ENCODE peak calls at places on chromosomes 7 and 10, in six cellular contexts. B is COLO829, C is fibroblast of pulmonary artery, K is retina, U is EH, Z is cardiac muscle cell. V is an unnamed sample.

GRCh38 chr10:14665304-14665703 is 109.4 kb downstream of the FAM107B start:
- DNase-seq in B (no peak), U (peak), C (peak), K (no peak), Z (peak), V (no peak)

GRCh38 chr7:129975309-129975708 is 22.5 kb upstream of the UBE2H start:
- DNase-seq in U (no peak), K (no peak), C (no peak), B (no peak), Z (no peak), V (no peak)

GRCh38 chr10:128468462-128468861 is 342.2 kb upstream of the MKI67 start:
- DNase-seq in C (no peak), B (no peak), Z (no peak), U (no peak), K (no peak), V (no peak)

GRCh38 chr7:135121868-135122267 is 26.0 kb upstream of the TMEM140 start:
- DNase-seq in U (peak), Z (no peak), B (no peak), C (no peak), K (no peak), V (peak)

GRCh38 chr10:35565602-35566061 is 39.5 kb upstream of the GJD4 start:
- DNase-seq in B (no peak), C (peak), K (no peak), U (no peak), Z (peak), V (no peak)

GRCh38 chr7:6705959-6706665 is 635 bp downstream of the ZNF12 start:
- DNase-seq in K (peak), U (peak), Z (peak), C (peak), B (peak), V (peak)

GRCh38 chr10:70404036-70404905 is at the start of gene EIF4EBP2:
- DNase-seq in C (peak), U (peak), Z (peak), B (peak), K (peak), V (peak)

GRCh38 chr10:15141136-15142067 is 27.1 kb downstream of the NMT2 start:
- DNase-seq in C (no peak), K (peak), U (no peak), Z (no peak), B (no peak), V (peak)

GRCh38 chr7:75943864-75944263 is 28.9 kb downstream of the POR start:
- DNase-seq in B (no peak), U (peak), C (peak), K (no peak), Z (no peak), V (no peak)

GRCh38 chr10:75474106-75474505 is 42.7 kb downstream of the LRMDA start:
- DNase-seq in Z (no peak), K (no peak), C (no peak), U (no peak), B (no peak), V (no peak)

GRCh38 chr10:101152316-101152715 is 21.2 kb downstream of the TLX1 start:
- DNase-seq in K (no peak), Z (no peak), C (no peak), U (no peak), B (no peak), V (no peak)

GRCh38 chr10:983951-984705 is 4.1 kb upstream of the GTPBP4 start:
- DNase-seq in Z (no peak), K (no peak), C (no peak), U (peak), B (no peak), V (no peak)

GRCh38 chr7:111012799-111013675 is 77.9 kb upstream of the LRRN3 start:
- DNase-seq in U (no peak), B (no peak), K (no peak), C (no peak), Z (no peak), V (no peak)

V was measured in neural progenitor cell.